ENCODE peak calls at places on chromosomes 6 and 20, in ten cellular contexts. One of them, this sample, is unnamed.

GRCh38 chr6:108760158-108761050 is 87.8 kb upstream of the ARMC2 start:
- DNase-seq in AG08395: no peak
- DNase-seq in HuH-7.5: no peak
- DNase-seq in nephron progenitor cell: no peak
- DNase-seq in HTR-8/SVneo: peak; percentile 9
- DNase-seq in AG09309: peak; percentile 64
- DNase-seq in NCI-H2081: no peak
- DNase-seq in tibial artery: no peak
- DNase-seq in SW480: no peak
- DNase-seq in astrocyte of the cerebellum: peak; percentile 39
- DNase-seq in this sample: no peak

GRCh38 chr6:33271098-33271607 is 523 bp downstream of the VPS52 start:
- DNase-seq in AG08395: no peak
- DNase-seq in HuH-7.5: no peak
- DNase-seq in nephron progenitor cell: no peak
- DNase-seq in HTR-8/SVneo: no peak
- DNase-seq in AG09309: no peak
- DNase-seq in NCI-H2081: no peak
- DNase-seq in tibial artery: no peak
- DNase-seq in SW480: no peak
- DNase-seq in astrocyte of the cerebellum: no peak
- DNase-seq in this sample: no peak

GRCh38 chr6:155154158-155154830 is 109.5 kb upstream of the CLDN20 start:
- DNase-seq in AG08395: peak; percentile 78
- DNase-seq in HuH-7.5: no peak
- DNase-seq in nephron progenitor cell: no peak
- DNase-seq in HTR-8/SVneo: peak; percentile 51
- DNase-seq in AG09309: peak; percentile 73
- DNase-seq in NCI-H2081: peak; percentile 66
- DNase-seq in tibial artery: no peak
- DNase-seq in SW480: peak; percentile 45
- DNase-seq in astrocyte of the cerebellum: peak; percentile 81
- DNase-seq in this sample: peak; percentile 30

GRCh38 chr6:3022765-3023662 is 23.3 kb downstream of the NQO2 start:
- DNase-seq in AG08395: no peak
- DNase-seq in HuH-7.5: no peak
- DNase-seq in nephron progenitor cell: no peak
- DNase-seq in HTR-8/SVneo: no peak
- DNase-seq in AG09309: no peak
- DNase-seq in NCI-H2081: no peak
- DNase-seq in tibial artery: no peak
- DNase-seq in SW480: peak; percentile 21
- DNase-seq in astrocyte of the cerebellum: no peak
- DNase-seq in this sample: no peak

GRCh38 chr6:32906539-32906938 is 34.3 kb downstream of the HLA-DMB start:
- DNase-seq in AG08395: peak; percentile 20
- DNase-seq in HuH-7.5: no peak
- DNase-seq in nephron progenitor cell: no peak
- DNase-seq in HTR-8/SVneo: no peak
- DNase-seq in AG09309: peak; percentile 52
- DNase-seq in NCI-H2081: no peak
- DNase-seq in tibial artery: no peak
- DNase-seq in SW480: peak; percentile 55
- DNase-seq in astrocyte of the cerebellum: no peak
- DNase-seq in this sample: no peak

GRCh38 chr6:79810878-79811277 is 136.5 kb downstream of the ELOVL4 start:
- DNase-seq in AG08395: no peak
- DNase-seq in HuH-7.5: no peak
- DNase-seq in nephron progenitor cell: no peak
- DNase-seq in HTR-8/SVneo: no peak
- DNase-seq in AG09309: no peak
- DNase-seq in NCI-H2081: peak; percentile 67
- DNase-seq in tibial artery: no peak
- DNase-seq in SW480: no peak
- DNase-seq in astrocyte of the cerebellum: no peak
- DNase-seq in this sample: no peak

GRCh38 chr6:130147151-130147550 is 75.6 kb downstream of the SAMD3 start:
- DNase-seq in AG08395: no peak
- DNase-seq in HuH-7.5: no peak
- DNase-seq in nephron progenitor cell: no peak
- DNase-seq in HTR-8/SVneo: no peak
- DNase-seq in AG09309: no peak
- DNase-seq in NCI-H2081: no peak
- DNase-seq in tibial artery: no peak
- DNase-seq in SW480: no peak
- DNase-seq in astrocyte of the cerebellum: peak; percentile 26
- DNase-seq in this sample: no peak

GRCh38 chr6:18424201-18424600 is 37.1 kb downstream of the RNF144B start:
- DNase-seq in AG08395: no peak
- DNase-seq in HuH-7.5: no peak
- DNase-seq in nephron progenitor cell: no peak
- DNase-seq in HTR-8/SVneo: no peak
- DNase-seq in AG09309: no peak
- DNase-seq in NCI-H2081: no peak
- DNase-seq in tibial artery: no peak
- DNase-seq in SW480: no peak
- DNase-seq in astrocyte of the cerebellum: no peak
- DNase-seq in this sample: no peak

GRCh38 chr6:156779206-156780116 is 2.3 kb downstream of the ARID1B start:
- DNase-seq in AG08395: peak; percentile 17
- DNase-seq in HuH-7.5: peak; percentile 43
- DNase-seq in nephron progenitor cell: peak; percentile 57
- DNase-seq in HTR-8/SVneo: no peak
- DNase-seq in AG09309: no peak
- DNase-seq in NCI-H2081: no peak
- DNase-seq in tibial artery: peak; percentile 82
- DNase-seq in SW480: peak; percentile 33
- DNase-seq in astrocyte of the cerebellum: no peak
- DNase-seq in this sample: peak; percentile 31

GRCh38 chr20:461254-462198 is 807 bp downstream of the TBC1D20 start:
- DNase-seq in AG08395: peak; percentile 65
- DNase-seq in HuH-7.5: peak; percentile 63
- DNase-seq in nephron progenitor cell: peak; percentile 65
- DNase-seq in HTR-8/SVneo: peak; percentile 48
- DNase-seq in AG09309: no peak
- DNase-seq in NCI-H2081: peak; percentile 32
- DNase-seq in tibial artery: no peak
- DNase-seq in SW480: peak; percentile 54
- DNase-seq in astrocyte of the cerebellum: no peak
- DNase-seq in this sample: no peak

GRCh38 chr6:97586344-97586743 is 303.3 kb upstream of the MMS22L start:
- DNase-seq in AG08395: peak; percentile 61
- DNase-seq in HuH-7.5: no peak
- DNase-seq in nephron progenitor cell: no peak
- DNase-seq in HTR-8/SVneo: peak; percentile 2
- DNase-seq in AG09309: no peak
- DNase-seq in NCI-H2081: no peak
- DNase-seq in tibial artery: no peak
- DNase-seq in SW480: peak; percentile 2
- DNase-seq in astrocyte of the cerebellum: peak; percentile 8
- DNase-seq in this sample: peak; percentile 0

GRCh38 chr6:10084276-10084993 is 330.4 kb downstream of the TFAP2A start:
- DNase-seq in AG08395: no peak
- DNase-seq in HuH-7.5: no peak
- DNase-seq in nephron progenitor cell: no peak
- DNase-seq in HTR-8/SVneo: peak; percentile 25
- DNase-seq in AG09309: no peak
- DNase-seq in NCI-H2081: peak; percentile 21
- DNase-seq in tibial artery: no peak
- DNase-seq in SW480: peak; percentile 89
- DNase-seq in astrocyte of the cerebellum: no peak
- DNase-seq in this sample: no peak

GRCh38 chr20:64256282-64256947 is 867 bp downstream of the PCMTD2 start:
- DNase-seq in AG08395: no peak
- DNase-seq in HuH-7.5: no peak
- DNase-seq in nephron progenitor cell: no peak
- DNase-seq in HTR-8/SVneo: no peak
- DNase-seq in AG09309: no peak
- DNase-seq in NCI-H2081: no peak
- DNase-seq in tibial artery: no peak
- DNase-seq in SW480: no peak
- DNase-seq in astrocyte of the cerebellum: no peak
- DNase-seq in this sample: no peak

GRCh38 chr20:1657556-1658334 is at the start of gene SIRPG:
- DNase-seq in AG08395: no peak
- DNase-seq in HuH-7.5: no peak
- DNase-seq in nephron progenitor cell: no peak
- DNase-seq in HTR-8/SVneo: no peak
- DNase-seq in AG09309: no peak
- DNase-seq in NCI-H2081: no peak
- DNase-seq in tibial artery: no peak
- DNase-seq in SW480: no peak
- DNase-seq in astrocyte of the cerebellum: no peak
- DNase-seq in this sample: no peak

GRCh38 chr20:51934301-51935002 is 132.1 kb upstream of the SALL4 start:
- DNase-seq in AG08395: no peak
- DNase-seq in HuH-7.5: no peak
- DNase-seq in nephron progenitor cell: no peak
- DNase-seq in HTR-8/SVneo: no peak
- DNase-seq in AG09309: no peak
- DNase-seq in NCI-H2081: no peak
- DNase-seq in tibial artery: no peak
- DNase-seq in SW480: no peak
- DNase-seq in astrocyte of the cerebellum: no peak
- DNase-seq in this sample: no peak

GRCh38 chr6:136090929-136091328 is 159.2 kb downstream of the MTFR2 start:
- DNase-seq in AG08395: peak; percentile 19
- DNase-seq in HuH-7.5: no peak
- DNase-seq in nephron progenitor cell: no peak
- DNase-seq in HTR-8/SVneo: no peak
- DNase-seq in AG09309: no peak
- DNase-seq in NCI-H2081: no peak
- DNase-seq in tibial artery: no peak
- DNase-seq in SW480: no peak
- DNase-seq in astrocyte of the cerebellum: no peak
- DNase-seq in this sample: peak; percentile 46

GRCh38 chr6:90204327-90204726 is 92.3 kb downstream of the BACH2 start:
- DNase-seq in AG08395: no peak
- DNase-seq in HuH-7.5: no peak
- DNase-seq in nephron progenitor cell: no peak
- DNase-seq in HTR-8/SVneo: no peak
- DNase-seq in AG09309: no peak
- DNase-seq in NCI-H2081: no peak
- DNase-seq in tibial artery: no peak
- DNase-seq in SW480: no peak
- DNase-seq in astrocyte of the cerebellum: no peak
- DNase-seq in this sample: no peak

GRCh38 chr6:148471624-148472494 is 129.2 kb downstream of the SASH1 start:
- DNase-seq in AG08395: peak; percentile 52
- DNase-seq in HuH-7.5: no peak
- DNase-seq in nephron progenitor cell: peak; percentile 50
- DNase-seq in HTR-8/SVneo: no peak
- DNase-seq in AG09309: no peak
- DNase-seq in NCI-H2081: no peak
- DNase-seq in tibial artery: no peak
- DNase-seq in SW480: no peak
- DNase-seq in astrocyte of the cerebellum: no peak
- DNase-seq in this sample: no peak

GRCh38 chr20:7650481-7650880 is 289.8 kb downstream of the HAO1 start:
- DNase-seq in AG08395: peak; percentile 90
- DNase-seq in HuH-7.5: no peak
- DNase-seq in nephron progenitor cell: no peak
- DNase-seq in HTR-8/SVneo: no peak
- DNase-seq in AG09309: peak; percentile 57
- DNase-seq in NCI-H2081: no peak
- DNase-seq in tibial artery: no peak
- DNase-seq in SW480: peak; percentile 43
- DNase-seq in astrocyte of the cerebellum: peak; percentile 81
- DNase-seq in this sample: no peak

GRCh38 chr6:21138359-21139094 is 455.0 kb upstream of the SOX4 start:
- DNase-seq in AG08395: no peak
- DNase-seq in HuH-7.5: no peak
- DNase-seq in nephron progenitor cell: no peak
- DNase-seq in HTR-8/SVneo: no peak
- DNase-seq in AG09309: peak; percentile 8
- DNase-seq in NCI-H2081: no peak
- DNase-seq in tibial artery: no peak
- DNase-seq in SW480: no peak
- DNase-seq in astrocyte of the cerebellum: peak; percentile 18
- DNase-seq in this sample: no peak

GRCh38 chr6:133100870-133101269 is 140.3 kb upstream of the EYA4 start:
- DNase-seq in AG08395: no peak
- DNase-seq in HuH-7.5: no peak
- DNase-seq in nephron progenitor cell: no peak
- DNase-seq in HTR-8/SVneo: no peak
- DNase-seq in AG09309: no peak
- DNase-seq in NCI-H2081: no peak
- DNase-seq in tibial artery: no peak
- DNase-seq in SW480: no peak
- DNase-seq in astrocyte of the cerebellum: no peak
- DNase-seq in this sample: no peak

GRCh38 chr6:100152201-100152600 is 158.2 kb upstream of the MCHR2 start:
- DNase-seq in AG08395: no peak
- DNase-seq in HuH-7.5: no peak
- DNase-seq in nephron progenitor cell: no peak
- DNase-seq in HTR-8/SVneo: no peak
- DNase-seq in AG09309: no peak
- DNase-seq in NCI-H2081: no peak
- DNase-seq in tibial artery: no peak
- DNase-seq in SW480: no peak
- DNase-seq in astrocyte of the cerebellum: no peak
- DNase-seq in this sample: no peak

This sample was measured in HepG2.